ENCODE peak calls at places on chromosome 17, in nine cellular contexts. One of them, this sample, is unnamed.

GRCh38 chr17:79002796-79003593 is 6.6 kb downstream of the CANT1 start:
- DNase-seq in coronary artery: no peak
- DNase-seq in GM23248: no peak
- DNase-seq in WTC11: no peak
- DNase-seq in neural crest cell: no peak
- DNase-seq in fibroblast of the conjunctiva: no peak
- DNase-seq in AG04449: no peak
- DNase-seq in HEK293T: no peak
- DNase-seq in aorta: peak; percentile 63
- DNase-seq in this sample: no peak

GRCh38 chr17:51997723-51998122 is 160.8 kb downstream of the CA10 start:
- DNase-seq in coronary artery: no peak
- DNase-seq in GM23248: no peak
- DNase-seq in WTC11: no peak
- DNase-seq in neural crest cell: no peak
- DNase-seq in fibroblast of the conjunctiva: no peak
- DNase-seq in AG04449: no peak
- DNase-seq in HEK293T: no peak
- DNase-seq in aorta: no peak
- DNase-seq in this sample: no peak

GRCh38 chr17:4657678-4658077 is 16.2 kb upstream of the ALOX15 start:
- DNase-seq in coronary artery: no peak
- DNase-seq in GM23248: no peak
- DNase-seq in WTC11: no peak
- DNase-seq in neural crest cell: no peak
- DNase-seq in fibroblast of the conjunctiva: no peak
- DNase-seq in AG04449: no peak
- DNase-seq in HEK293T: no peak
- DNase-seq in aorta: no peak
- DNase-seq in this sample: no peak

GRCh38 chr17:933168-934083 is 46.1 kb downstream of the NXN start:
- DNase-seq in coronary artery: no peak
- DNase-seq in GM23248: peak; percentile 86
- DNase-seq in WTC11: no peak
- DNase-seq in neural crest cell: no peak
- DNase-seq in fibroblast of the conjunctiva: peak; percentile 55
- DNase-seq in AG04449: peak; percentile 79
- DNase-seq in HEK293T: peak; percentile 52
- DNase-seq in aorta: no peak
- DNase-seq in this sample: peak; percentile 89

GRCh38 chr17:82386256-82386831 is 14.8 kb downstream of the UTS2R start:
- DNase-seq in coronary artery: no peak
- DNase-seq in GM23248: no peak
- DNase-seq in WTC11: no peak
- DNase-seq in neural crest cell: no peak
- DNase-seq in fibroblast of the conjunctiva: no peak
- DNase-seq in AG04449: no peak
- DNase-seq in HEK293T: no peak
- DNase-seq in aorta: no peak
- DNase-seq in this sample: no peak

GRCh38 chr17:9669551-9670008 is 24.3 kb downstream of the USP43 start:
- DNase-seq in coronary artery: no peak
- DNase-seq in GM23248: no peak
- DNase-seq in WTC11: no peak
- DNase-seq in neural crest cell: no peak
- DNase-seq in fibroblast of the conjunctiva: no peak
- DNase-seq in AG04449: no peak
- DNase-seq in HEK293T: no peak
- DNase-seq in aorta: no peak
- DNase-seq in this sample: no peak

GRCh38 chr17:21046215-21046614 is 3.4 kb upstream of the USP22 start:
- DNase-seq in coronary artery: no peak
- DNase-seq in GM23248: no peak
- DNase-seq in WTC11: no peak
- DNase-seq in neural crest cell: no peak
- DNase-seq in fibroblast of the conjunctiva: no peak
- DNase-seq in AG04449: no peak
- DNase-seq in HEK293T: no peak
- DNase-seq in aorta: no peak
- DNase-seq in this sample: no peak

GRCh38 chr17:78387982-78388941 is 9.8 kb downstream of the PGS1 start:
- DNase-seq in coronary artery: no peak
- DNase-seq in GM23248: no peak
- DNase-seq in WTC11: no peak
- DNase-seq in neural crest cell: no peak
- DNase-seq in fibroblast of the conjunctiva: no peak
- DNase-seq in AG04449: no peak
- DNase-seq in HEK293T: no peak
- DNase-seq in aorta: no peak
- DNase-seq in this sample: no peak

GRCh38 chr17:32621612-32622312 is 135.0 kb downstream of the CDK5R1 start:
- DNase-seq in coronary artery: no peak
- DNase-seq in GM23248: peak; percentile 3
- DNase-seq in WTC11: peak; percentile 41
- DNase-seq in neural crest cell: no peak
- DNase-seq in fibroblast of the conjunctiva: no peak
- DNase-seq in AG04449: no peak
- DNase-seq in HEK293T: no peak
- DNase-seq in aorta: no peak
- DNase-seq in this sample: no peak

GRCh38 chr17:78793415-78793814 is 11.3 kb upstream of the CYTH1 start:
- DNase-seq in coronary artery: no peak
- DNase-seq in GM23248: no peak
- DNase-seq in WTC11: no peak
- DNase-seq in neural crest cell: no peak
- DNase-seq in fibroblast of the conjunctiva: no peak
- DNase-seq in AG04449: no peak
- DNase-seq in HEK293T: no peak
- DNase-seq in aorta: peak; percentile 66
- DNase-seq in this sample: no peak

GRCh38 chr17:13864551-13864950 is 204.8 kb upstream of the COX10 start:
- DNase-seq in coronary artery: no peak
- DNase-seq in GM23248: peak; percentile 83
- DNase-seq in WTC11: no peak
- DNase-seq in neural crest cell: no peak
- DNase-seq in fibroblast of the conjunctiva: peak; percentile 29
- DNase-seq in AG04449: peak; percentile 42
- DNase-seq in HEK293T: no peak
- DNase-seq in aorta: no peak
- DNase-seq in this sample: peak; percentile 4

GRCh38 chr17:61324540-61324868 is 75.1 kb upstream of the TBX2 start:
- DNase-seq in coronary artery: no peak
- DNase-seq in GM23248: no peak
- DNase-seq in WTC11: no peak
- DNase-seq in neural crest cell: no peak
- DNase-seq in fibroblast of the conjunctiva: no peak
- DNase-seq in AG04449: no peak
- DNase-seq in HEK293T: no peak
- DNase-seq in aorta: no peak
- DNase-seq in this sample: no peak

GRCh38 chr17:7884581-7885356 is 3.8 kb upstream of the CHD3 start:
- DNase-seq in coronary artery: peak; percentile 66
- DNase-seq in GM23248: peak; percentile 43
- DNase-seq in WTC11: no peak
- DNase-seq in neural crest cell: no peak
- DNase-seq in fibroblast of the conjunctiva: no peak
- DNase-seq in AG04449: no peak
- DNase-seq in HEK293T: no peak
- DNase-seq in aorta: no peak
- DNase-seq in this sample: no peak

GRCh38 chr17:65627892-65628622 is 66.6 kb upstream of the AXIN2 start:
- DNase-seq in coronary artery: no peak
- DNase-seq in GM23248: peak; percentile 76
- DNase-seq in WTC11: no peak
- DNase-seq in neural crest cell: no peak
- DNase-seq in fibroblast of the conjunctiva: no peak
- DNase-seq in AG04449: no peak
- DNase-seq in HEK293T: peak; percentile 45
- DNase-seq in aorta: no peak
- DNase-seq in this sample: peak; percentile 16

GRCh38 chr17:76586741-76587487 is 1.3 kb upstream of the ST6GALNAC2 start:
- DNase-seq in coronary artery: no peak
- DNase-seq in GM23248: no peak
- DNase-seq in WTC11: peak; percentile 35
- DNase-seq in neural crest cell: no peak
- DNase-seq in fibroblast of the conjunctiva: no peak
- DNase-seq in AG04449: no peak
- DNase-seq in HEK293T: no peak
- DNase-seq in aorta: peak; percentile 51
- DNase-seq in this sample: no peak

GRCh38 chr17:80743181-80743771 is 198.6 kb downstream of the RPTOR start:
- DNase-seq in coronary artery: no peak
- DNase-seq in GM23248: peak; percentile 64
- DNase-seq in WTC11: no peak
- DNase-seq in neural crest cell: no peak
- DNase-seq in fibroblast of the conjunctiva: no peak
- DNase-seq in AG04449: no peak
- DNase-seq in HEK293T: no peak
- DNase-seq in aorta: no peak
- DNase-seq in this sample: no peak

GRCh38 chr17:12398636-12399035 is 267.1 kb upstream of the MYOCD start:
- DNase-seq in coronary artery: no peak
- DNase-seq in GM23248: no peak
- DNase-seq in WTC11: no peak
- DNase-seq in neural crest cell: no peak
- DNase-seq in fibroblast of the conjunctiva: no peak
- DNase-seq in AG04449: no peak
- DNase-seq in HEK293T: no peak
- DNase-seq in aorta: no peak
- DNase-seq in this sample: no peak

GRCh38 chr17:42720996-42721583 is 23.8 kb downstream of the EZH1 start:
- DNase-seq in coronary artery: no peak
- DNase-seq in GM23248: peak; percentile 81
- DNase-seq in WTC11: no peak
- DNase-seq in neural crest cell: peak; percentile 18
- DNase-seq in fibroblast of the conjunctiva: peak; percentile 73
- DNase-seq in AG04449: no peak
- DNase-seq in HEK293T: peak; percentile 62
- DNase-seq in aorta: no peak
- DNase-seq in this sample: peak; percentile 32

GRCh38 chr17:1391577-1391976 is 8.4 kb downstream of the YWHAE start:
- DNase-seq in coronary artery: no peak
- DNase-seq in GM23248: no peak
- DNase-seq in WTC11: no peak
- DNase-seq in neural crest cell: no peak
- DNase-seq in fibroblast of the conjunctiva: no peak
- DNase-seq in AG04449: no peak
- DNase-seq in HEK293T: no peak
- DNase-seq in aorta: peak; percentile 41
- DNase-seq in this sample: no peak

GRCh38 chr17:63222655-63223054 is 223.5 kb downstream of the CYB561 start:
- DNase-seq in coronary artery: no peak
- DNase-seq in GM23248: peak; percentile 8
- DNase-seq in WTC11: no peak
- DNase-seq in neural crest cell: no peak
- DNase-seq in fibroblast of the conjunctiva: no peak
- DNase-seq in AG04449: no peak
- DNase-seq in HEK293T: no peak
- DNase-seq in aorta: no peak
- DNase-seq in this sample: no peak

GRCh38 chr17:1362964-1363363 is 37.1 kb downstream of the YWHAE start:
- DNase-seq in coronary artery: no peak
- DNase-seq in GM23248: peak; percentile 68
- DNase-seq in WTC11: no peak
- DNase-seq in neural crest cell: no peak
- DNase-seq in fibroblast of the conjunctiva: no peak
- DNase-seq in AG04449: no peak
- DNase-seq in HEK293T: no peak
- DNase-seq in aorta: peak; percentile 27
- DNase-seq in this sample: no peak

GRCh38 chr17:66214893-66215528 is 14.2 kb downstream of the APOH start:
- DNase-seq in coronary artery: no peak
- DNase-seq in GM23248: no peak
- DNase-seq in WTC11: no peak
- DNase-seq in neural crest cell: no peak
- DNase-seq in fibroblast of the conjunctiva: no peak
- DNase-seq in AG04449: no peak
- DNase-seq in HEK293T: no peak
- DNase-seq in aorta: no peak
- DNase-seq in this sample: no peak

GRCh38 chr17:4476512-4477070 is 22.1 kb upstream of the SPNS2 start:
- DNase-seq in coronary artery: no peak
- DNase-seq in GM23248: no peak
- DNase-seq in WTC11: no peak
- DNase-seq in neural crest cell: no peak
- DNase-seq in fibroblast of the conjunctiva: no peak
- DNase-seq in AG04449: no peak
- DNase-seq in HEK293T: no peak
- DNase-seq in aorta: no peak
- DNase-seq in this sample: no peak

GRCh38 chr17:64009571-64010402 is 10.6 kb downstream of the ICAM2 start:
- DNase-seq in coronary artery: peak; percentile 56
- DNase-seq in GM23248: peak; percentile 64
- DNase-seq in WTC11: no peak
- DNase-seq in neural crest cell: no peak
- DNase-seq in fibroblast of the conjunctiva: no peak
- DNase-seq in AG04449: no peak
- DNase-seq in HEK293T: no peak
- DNase-seq in aorta: no peak
- DNase-seq in this sample: no peak

GRCh38 chr17:40111221-40112128 is 10.3 kb upstream of the MSL1 start:
- DNase-seq in coronary artery: peak; percentile 97
- DNase-seq in GM23248: peak; percentile 93
- DNase-seq in WTC11: peak; percentile 89
- DNase-seq in neural crest cell: peak; percentile 64
- DNase-seq in fibroblast of the conjunctiva: peak; percentile 81
- DNase-seq in AG04449: peak; percentile 55
- DNase-seq in HEK293T: peak; percentile 75
- DNase-seq in aorta: peak; percentile 95
- DNase-seq in this sample: peak; percentile 69

This sample was measured in AG09319.